ENCODE peak calls at places on chromosomes 5 and 9, in five cellular contexts. L is HL-60, C is nephron progenitor cell, F is aorta, G is ELR. M is an unnamed sample.

GRCh38 chr5:144421411-144421810 is 250.7 kb downstream of the KCTD16 start:
- DNase-seq in L (no peak), F (no peak), C (no peak), G (no peak), M (no peak)

GRCh38 chr5:60102961-60103683 is 209.6 kb upstream of the PDE4D start:
- DNase-seq in L (no peak), C (no peak), F (no peak), G (peak; percentile 48), M (no peak)

GRCh38 chr9:111904889-111905288 is 8.3 kb downstream of the UGCG start:
- DNase-seq in G (no peak), F (no peak), C (no peak), L (no peak), M (no peak)

GRCh38 chr9:71895122-71895521 is 15.9 kb downstream of the ABHD17B start:
- DNase-seq in F (no peak), C (no peak), G (no peak), L (peak; percentile 26), M (no peak)

GRCh38 chr9:110031511-110032173 is 176.3 kb downstream of the C9orf152 start:
- DNase-seq in G (peak; percentile 97), L (no peak), F (no peak), C (no peak), M (no peak)

GRCh38 chr9:893843-894420 is 52.4 kb downstream of the DMRT1 start:
- DNase-seq in G (peak; percentile 61), C (peak; percentile 53), F (peak; percentile 52), L (peak; percentile 54), M (peak; percentile 76)

GRCh38 chr5:91352831-91353695 is 30.1 kb downstream of the ARRDC3 start:
- DNase-seq in L (no peak), G (no peak), C (no peak), F (no peak), M (no peak)

GRCh38 chr5:135033026-135033861 is 784 bp downstream of the PITX1 start:
- DNase-seq in C (peak; percentile 61), G (peak; percentile 73), F (peak; percentile 46), L (no peak), M (no peak)

GRCh38 chr9:127612993-127613954 is 1.2 kb downstream of the STXBP1 start:
- DNase-seq in F (peak; percentile 83), L (no peak), G (peak; percentile 87), C (peak; percentile 52), M (no peak)

GRCh38 chr9:35954942-35955546 is 2.9 kb downstream of the OR2S2 start:
- DNase-seq in C (peak; percentile 52), G (peak; percentile 82), L (peak; percentile 48), F (no peak), M (peak; percentile 89)

GRCh38 chr5:170223349-170223748 is 9.4 kb upstream of the C5orf58 start:
- DNase-seq in C (no peak), L (no peak), F (no peak), G (no peak), M (no peak)

GRCh38 chr5:60520451-60521210 is 179.3 kb downstream of the DEPDC1B start:
- DNase-seq in G (no peak), F (peak; percentile 50), C (no peak), L (no peak), M (no peak)

GRCh38 chr5:179373101-179373934 is 28.1 kb upstream of the ADAMTS2 start:
- DNase-seq in G (no peak), F (peak; percentile 36), C (no peak), L (no peak), M (no peak)

GRCh38 chr5:180787711-180788431 is 14.7 kb downstream of the MGAT1 start:
- DNase-seq in C (no peak), G (no peak), L (no peak), F (no peak), M (peak; percentile 33)

GRCh38 chr9:69324549-69325401 is at the start of gene ENTREP1:
- DNase-seq in G (peak; percentile 48), L (peak; percentile 7), C (peak; percentile 61), F (peak; percentile 76), M (no peak)

GRCh38 chr5:55920784-55921183 is 69.6 kb downstream of the IL31RA start:
- DNase-seq in F (no peak), C (no peak), L (no peak), G (peak; percentile 48), M (no peak)

GRCh38 chr5:35409361-35409760 is 179.1 kb upstream of the PRLR start:
- DNase-seq in C (no peak), F (no peak), G (no peak), L (no peak), M (no peak)

GRCh38 chr9:91907387-91908292 is 42.4 kb downstream of the ROR2 start:
- DNase-seq in F (no peak), C (no peak), G (no peak), L (no peak), M (no peak)

GRCh38 chr9:120867676-120868338 is 9.2 kb downstream of the PHF19 start:
- DNase-seq in F (no peak), C (no peak), G (no peak), L (no peak), M (no peak)